ENCODE peak calls at places on chromosomes 7 and 10, in eight cellular contexts. One of them, this sample, is unnamed.

GRCh38 chr7:27191081-27191715 is 6.2 kb upstream of the HOXA11 start:
- DNase-seq in lung microvascular endothelial cell: no peak
- DNase-seq in choroid plexus epithelial cell: no peak
- DNase-seq in putamen: no peak
- DNase-seq in RWPE1: no peak
- DNase-seq in RPMI7951: no peak
- DNase-seq in sciatic nerve: no peak
- DNase-seq in left cardiac atrium: no peak
- DNase-seq in this sample: no peak

GRCh38 chr10:103595933-103596726 is 102.6 kb downstream of the NEURL1 start:
- DNase-seq in lung microvascular endothelial cell: no peak
- DNase-seq in choroid plexus epithelial cell: no peak
- DNase-seq in putamen: no peak
- DNase-seq in RWPE1: no peak
- DNase-seq in RPMI7951: no peak
- DNase-seq in sciatic nerve: no peak
- DNase-seq in left cardiac atrium: no peak
- DNase-seq in this sample: no peak

GRCh38 chr10:60816624-60817023 is 38.3 kb downstream of the CDK1 start:
- DNase-seq in lung microvascular endothelial cell: peak
- DNase-seq in choroid plexus epithelial cell: peak
- DNase-seq in putamen: peak
- DNase-seq in RWPE1: peak
- DNase-seq in RPMI7951: peak
- DNase-seq in sciatic nerve: no peak
- DNase-seq in left cardiac atrium: no peak
- DNase-seq in this sample: peak

GRCh38 chr10:77867124-77867715 is 59.3 kb downstream of the DLG5 start:
- DNase-seq in lung microvascular endothelial cell: no peak
- DNase-seq in choroid plexus epithelial cell: no peak
- DNase-seq in putamen: no peak
- DNase-seq in RWPE1: peak
- DNase-seq in RPMI7951: no peak
- DNase-seq in sciatic nerve: no peak
- DNase-seq in left cardiac atrium: no peak
- DNase-seq in this sample: no peak

GRCh38 chr7:5549096-5549896 is 125.7 kb upstream of the TNRC18 start:
- DNase-seq in lung microvascular endothelial cell: no peak
- DNase-seq in choroid plexus epithelial cell: peak
- DNase-seq in putamen: no peak
- DNase-seq in RWPE1: peak
- DNase-seq in RPMI7951: peak
- DNase-seq in sciatic nerve: no peak
- DNase-seq in left cardiac atrium: peak
- DNase-seq in this sample: no peak

GRCh38 chr7:155466814-155467675 is 9.1 kb downstream of the EN2 start:
- DNase-seq in lung microvascular endothelial cell: peak
- DNase-seq in choroid plexus epithelial cell: no peak
- DNase-seq in putamen: no peak
- DNase-seq in RWPE1: no peak
- DNase-seq in RPMI7951: no peak
- DNase-seq in sciatic nerve: no peak
- DNase-seq in left cardiac atrium: no peak
- DNase-seq in this sample: peak

GRCh38 chr7:151226875-151227782 is at the start of gene ABCF2:
- DNase-seq in lung microvascular endothelial cell: peak
- DNase-seq in choroid plexus epithelial cell: peak
- DNase-seq in putamen: peak
- DNase-seq in RWPE1: peak
- DNase-seq in RPMI7951: peak
- DNase-seq in sciatic nerve: peak
- DNase-seq in left cardiac atrium: peak
- DNase-seq in this sample: peak

GRCh38 chr10:75071164-75071489 is 40.3 kb upstream of the SAMD8 start:
- DNase-seq in lung microvascular endothelial cell: peak
- DNase-seq in choroid plexus epithelial cell: peak
- DNase-seq in putamen: no peak
- DNase-seq in RWPE1: no peak
- DNase-seq in RPMI7951: no peak
- DNase-seq in sciatic nerve: no peak
- DNase-seq in left cardiac atrium: no peak
- DNase-seq in this sample: no peak

GRCh38 chr10:114634607-114634974 is 23.5 kb downstream of the ABLIM1 start:
- DNase-seq in lung microvascular endothelial cell: peak
- DNase-seq in choroid plexus epithelial cell: peak
- DNase-seq in putamen: peak
- DNase-seq in RWPE1: peak
- DNase-seq in RPMI7951: peak
- DNase-seq in sciatic nerve: peak
- DNase-seq in left cardiac atrium: peak
- DNase-seq in this sample: no peak

GRCh38 chr10:102434251-102434913 is 2.0 kb upstream of the CUEDC2 start:
- DNase-seq in lung microvascular endothelial cell: no peak
- DNase-seq in choroid plexus epithelial cell: peak
- DNase-seq in putamen: no peak
- DNase-seq in RWPE1: no peak
- DNase-seq in RPMI7951: no peak
- DNase-seq in sciatic nerve: no peak
- DNase-seq in left cardiac atrium: no peak
- DNase-seq in this sample: no peak

GRCh38 chr10:50501478-50501877 is 122.3 kb downstream of the SGMS1 start:
- DNase-seq in lung microvascular endothelial cell: no peak
- DNase-seq in choroid plexus epithelial cell: peak
- DNase-seq in putamen: no peak
- DNase-seq in RWPE1: peak
- DNase-seq in RPMI7951: peak
- DNase-seq in sciatic nerve: no peak
- DNase-seq in left cardiac atrium: no peak
- DNase-seq in this sample: no peak

GRCh38 chr10:102508506-102508905 is 4.7 kb downstream of the SUFU start:
- DNase-seq in lung microvascular endothelial cell: no peak
- DNase-seq in choroid plexus epithelial cell: no peak
- DNase-seq in putamen: peak
- DNase-seq in RWPE1: no peak
- DNase-seq in RPMI7951: no peak
- DNase-seq in sciatic nerve: peak
- DNase-seq in left cardiac atrium: no peak
- DNase-seq in this sample: no peak

GRCh38 chr10:50809596-50809995 is 69.9 kb downstream of the ASAH2B start:
- DNase-seq in lung microvascular endothelial cell: no peak
- DNase-seq in choroid plexus epithelial cell: peak
- DNase-seq in putamen: no peak
- DNase-seq in RWPE1: no peak
- DNase-seq in RPMI7951: peak
- DNase-seq in sciatic nerve: no peak
- DNase-seq in left cardiac atrium: no peak
- DNase-seq in this sample: no peak

GRCh38 chr10:46541017-46541661 is 15.3 kb downstream of the GPRIN2 start:
- DNase-seq in lung microvascular endothelial cell: peak
- DNase-seq in choroid plexus epithelial cell: peak
- DNase-seq in putamen: no peak
- DNase-seq in RWPE1: no peak
- DNase-seq in RPMI7951: no peak
- DNase-seq in sciatic nerve: peak
- DNase-seq in left cardiac atrium: peak
- DNase-seq in this sample: no peak

GRCh38 chr10:131846224-131847101 is 54.3 kb upstream of the PPP2R2D start:
- DNase-seq in lung microvascular endothelial cell: no peak
- DNase-seq in choroid plexus epithelial cell: no peak
- DNase-seq in putamen: no peak
- DNase-seq in RWPE1: no peak
- DNase-seq in RPMI7951: no peak
- DNase-seq in sciatic nerve: peak
- DNase-seq in left cardiac atrium: no peak
- DNase-seq in this sample: no peak

GRCh38 chr7:153457796-153458195 is 594.4 kb upstream of the DPP6 start:
- DNase-seq in lung microvascular endothelial cell: no peak
- DNase-seq in choroid plexus epithelial cell: no peak
- DNase-seq in putamen: no peak
- DNase-seq in RWPE1: no peak
- DNase-seq in RPMI7951: no peak
- DNase-seq in sciatic nerve: no peak
- DNase-seq in left cardiac atrium: no peak
- DNase-seq in this sample: no peak

GRCh38 chr7:127920787-127921438 is 110.3 kb downstream of the LRRC4 start:
- DNase-seq in lung microvascular endothelial cell: no peak
- DNase-seq in choroid plexus epithelial cell: peak
- DNase-seq in putamen: no peak
- DNase-seq in RWPE1: no peak
- DNase-seq in RPMI7951: no peak
- DNase-seq in sciatic nerve: no peak
- DNase-seq in left cardiac atrium: no peak
- DNase-seq in this sample: no peak

GRCh38 chr7:26188291-26188999 is 12.1 kb downstream of the HNRNPA2B1 start:
- DNase-seq in lung microvascular endothelial cell: no peak
- DNase-seq in choroid plexus epithelial cell: no peak
- DNase-seq in putamen: no peak
- DNase-seq in RWPE1: no peak
- DNase-seq in RPMI7951: no peak
- DNase-seq in sciatic nerve: no peak
- DNase-seq in left cardiac atrium: no peak
- DNase-seq in this sample: no peak

GRCh38 chr10:79048639-79049550 is 19.9 kb upstream of the ZMIZ1 start:
- DNase-seq in lung microvascular endothelial cell: no peak
- DNase-seq in choroid plexus epithelial cell: no peak
- DNase-seq in putamen: no peak
- DNase-seq in RWPE1: no peak
- DNase-seq in RPMI7951: no peak
- DNase-seq in sciatic nerve: peak
- DNase-seq in left cardiac atrium: peak
- DNase-seq in this sample: no peak

GRCh38 chr10:102759497-102760210 is 15.9 kb downstream of the WBP1L start:
- DNase-seq in lung microvascular endothelial cell: no peak
- DNase-seq in choroid plexus epithelial cell: no peak
- DNase-seq in putamen: no peak
- DNase-seq in RWPE1: no peak
- DNase-seq in RPMI7951: no peak
- DNase-seq in sciatic nerve: no peak
- DNase-seq in left cardiac atrium: no peak
- DNase-seq in this sample: no peak

GRCh38 chr7:16849295-16850148 is 32.3 kb downstream of the AGR3 start:
- DNase-seq in lung microvascular endothelial cell: no peak
- DNase-seq in choroid plexus epithelial cell: no peak
- DNase-seq in putamen: no peak
- DNase-seq in RWPE1: no peak
- DNase-seq in RPMI7951: no peak
- DNase-seq in sciatic nerve: no peak
- DNase-seq in left cardiac atrium: no peak
- DNase-seq in this sample: no peak

GRCh38 chr7:136514776-136515175 is 353.7 kb upstream of the CHRM2 start:
- DNase-seq in lung microvascular endothelial cell: no peak
- DNase-seq in choroid plexus epithelial cell: no peak
- DNase-seq in putamen: no peak
- DNase-seq in RWPE1: no peak
- DNase-seq in RPMI7951: no peak
- DNase-seq in sciatic nerve: no peak
- DNase-seq in left cardiac atrium: no peak
- DNase-seq in this sample: no peak

GRCh38 chr10:12510566-12510965 is 161.2 kb downstream of the CAMK1D start:
- DNase-seq in lung microvascular endothelial cell: peak
- DNase-seq in choroid plexus epithelial cell: no peak
- DNase-seq in putamen: peak
- DNase-seq in RWPE1: no peak
- DNase-seq in RPMI7951: no peak
- DNase-seq in sciatic nerve: no peak
- DNase-seq in left cardiac atrium: no peak
- DNase-seq in this sample: no peak

This sample was measured in T-helper 1 cell.